ENCODE peak calls at places on chromosome 6, in seven cellular contexts. One of them, this sample, is unnamed.

GRCh38 chr6:108260126-108260808 is 573 bp downstream of the SNX3 start:
- DNase-seq in GM12878: peak
- DNase-seq in HCT116: peak
- DNase-seq in HepG2: no peak
- DNase-seq in SK-N-SH: no peak
- DNase-seq in H1: peak
- DNase-seq in K562: peak
- DNase-seq in this sample: peak

GRCh38 chr6:128117916-128118315 is 217.1 kb upstream of the THEMIS start:
- DNase-seq in GM12878: no peak
- DNase-seq in HCT116: no peak
- DNase-seq in HepG2: no peak
- DNase-seq in SK-N-SH: no peak
- DNase-seq in H1: no peak
- DNase-seq in K562: no peak
- DNase-seq in this sample: no peak

GRCh38 chr6:116335612-116336011 is 35.1 kb upstream of the DSE start:
- DNase-seq in GM12878: no peak
- DNase-seq in HCT116: no peak
- DNase-seq in HepG2: no peak
- DNase-seq in SK-N-SH: no peak
- DNase-seq in H1: no peak
- DNase-seq in K562: no peak
- DNase-seq in this sample: no peak

GRCh38 chr6:34239893-34240292 is 3.2 kb downstream of the HMGA1 start:
- DNase-seq in GM12878: no peak
- DNase-seq in HCT116: no peak
- DNase-seq in HepG2: no peak
- DNase-seq in SK-N-SH: no peak
- DNase-seq in H1: no peak
- DNase-seq in K562: no peak
- DNase-seq in this sample: no peak

GRCh38 chr6:126063512-126064146 is 77.3 kb downstream of the TRMT11 start:
- DNase-seq in GM12878: no peak
- DNase-seq in HCT116: no peak
- DNase-seq in HepG2: no peak
- DNase-seq in SK-N-SH: no peak
- DNase-seq in H1: no peak
- DNase-seq in K562: no peak
- DNase-seq in this sample: no peak

GRCh38 chr6:124699038-124699437 is 263.2 kb upstream of the RNF217 start:
- DNase-seq in GM12878: no peak
- DNase-seq in HCT116: no peak
- DNase-seq in HepG2: no peak
- DNase-seq in SK-N-SH: no peak
- DNase-seq in H1: no peak
- DNase-seq in K562: no peak
- DNase-seq in this sample: no peak

GRCh38 chr6:4775591-4776492 is at the start of gene CDYL:
- DNase-seq in GM12878: no peak
- DNase-seq in HCT116: peak
- DNase-seq in HepG2: peak
- DNase-seq in SK-N-SH: peak
- DNase-seq in H1: peak
- DNase-seq in K562: peak
- DNase-seq in this sample: peak

GRCh38 chr6:35496036-35496850 is 636 bp downstream of the TEAD3 start:
- DNase-seq in GM12878: no peak
- DNase-seq in HCT116: no peak
- DNase-seq in HepG2: peak
- DNase-seq in SK-N-SH: peak
- DNase-seq in H1: no peak
- DNase-seq in K562: peak
- DNase-seq in this sample: peak

GRCh38 chr6:15504581-15505350 is 158.1 kb downstream of the DTNBP1 start:
- DNase-seq in GM12878: no peak
- DNase-seq in HCT116: no peak
- DNase-seq in HepG2: peak
- DNase-seq in SK-N-SH: peak
- DNase-seq in H1: no peak
- DNase-seq in K562: no peak
- DNase-seq in this sample: peak

GRCh38 chr6:54981647-54982046 is 135.1 kb downstream of the FAM83B start:
- DNase-seq in GM12878: no peak
- DNase-seq in HCT116: no peak
- DNase-seq in HepG2: no peak
- DNase-seq in SK-N-SH: no peak
- DNase-seq in H1: no peak
- DNase-seq in K562: no peak
- DNase-seq in this sample: no peak

GRCh38 chr6:42453649-42454427 is 2.1 kb upstream of the TRERF1 start:
- DNase-seq in GM12878: no peak
- DNase-seq in HCT116: no peak
- DNase-seq in HepG2: no peak
- DNase-seq in SK-N-SH: peak
- DNase-seq in H1: peak
- DNase-seq in K562: no peak
- DNase-seq in this sample: no peak

GRCh38 chr6:19424853-19425252 is 412.3 kb upstream of the ID4 start:
- DNase-seq in GM12878: no peak
- DNase-seq in HCT116: no peak
- DNase-seq in HepG2: no peak
- DNase-seq in SK-N-SH: no peak
- DNase-seq in H1: no peak
- DNase-seq in K562: no peak
- DNase-seq in this sample: no peak

GRCh38 chr6:77015350-77015749 is 447.9 kb downstream of the HTR1B start:
- DNase-seq in GM12878: no peak
- DNase-seq in HCT116: no peak
- DNase-seq in HepG2: no peak
- DNase-seq in SK-N-SH: no peak
- DNase-seq in H1: no peak
- DNase-seq in K562: no peak
- DNase-seq in this sample: no peak

GRCh38 chr6:159443521-159443920 is 249.5 kb downstream of the SOD2 start:
- DNase-seq in GM12878: no peak
- DNase-seq in HCT116: no peak
- DNase-seq in HepG2: no peak
- DNase-seq in SK-N-SH: no peak
- DNase-seq in H1: no peak
- DNase-seq in K562: no peak
- DNase-seq in this sample: no peak

GRCh38 chr6:142881771-142882170 is 63.2 kb downstream of the HIVEP2 start:
- DNase-seq in GM12878: no peak
- DNase-seq in HCT116: no peak
- DNase-seq in HepG2: no peak
- DNase-seq in SK-N-SH: no peak
- DNase-seq in H1: no peak
- DNase-seq in K562: no peak
- DNase-seq in this sample: no peak

GRCh38 chr6:122222761-122223160 is 176.7 kb upstream of the HSF2 start:
- DNase-seq in GM12878: no peak
- DNase-seq in HCT116: no peak
- DNase-seq in HepG2: no peak
- DNase-seq in SK-N-SH: no peak
- DNase-seq in H1: no peak
- DNase-seq in K562: no peak
- DNase-seq in this sample: no peak

GRCh38 chr6:73969982-73970960 is 274.3 kb downstream of the CD109 start:
- DNase-seq in GM12878: no peak
- DNase-seq in HCT116: peak
- DNase-seq in HepG2: peak
- DNase-seq in SK-N-SH: peak
- DNase-seq in H1: no peak
- DNase-seq in K562: peak
- DNase-seq in this sample: peak

GRCh38 chr6:57017069-57017468 is 29.4 kb upstream of the KIAA1586 start:
- DNase-seq in GM12878: no peak
- DNase-seq in HCT116: no peak
- DNase-seq in HepG2: no peak
- DNase-seq in SK-N-SH: no peak
- DNase-seq in H1: no peak
- DNase-seq in K562: no peak
- DNase-seq in this sample: no peak

GRCh38 chr6:125480571-125480970 is 178.8 kb upstream of the HDDC2 start:
- DNase-seq in GM12878: no peak
- DNase-seq in HCT116: no peak
- DNase-seq in HepG2: no peak
- DNase-seq in SK-N-SH: no peak
- DNase-seq in H1: no peak
- DNase-seq in K562: no peak
- DNase-seq in this sample: no peak

DNA sequence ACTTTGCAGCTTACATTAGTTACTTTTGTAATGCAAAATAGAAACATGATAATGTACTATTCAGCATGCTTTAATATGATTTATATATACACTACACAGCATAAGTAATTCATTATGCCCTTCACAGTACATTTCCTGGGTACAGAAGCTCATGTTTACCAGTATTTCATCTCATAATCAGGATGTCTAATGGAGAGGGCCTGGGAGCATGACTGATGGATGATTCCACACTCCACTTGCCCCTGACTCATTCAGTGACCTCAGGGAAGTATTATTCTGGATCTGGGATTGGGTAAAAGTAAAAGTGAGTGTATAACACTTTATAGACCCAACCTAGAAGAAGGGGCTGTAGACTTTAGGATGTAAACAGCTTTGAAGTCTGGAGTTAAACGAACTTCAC is 31.4 kb upstream of the BACH2 start:
- DNase-seq in GM12878: no peak
- DNase-seq in HCT116: no peak
- DNase-seq in HepG2: no peak
- DNase-seq in SK-N-SH: peak
- DNase-seq in H1: no peak
- DNase-seq in K562: no peak
- DNase-seq in this sample: no peak
- TF ChIP-seq JUND in GM12878: no peak
- TF ChIP-seq JUND in HCT116: no peak
- TF ChIP-seq JUND in HepG2: no peak
- TF ChIP-seq JUND in SK-N-SH: peak
- TF ChIP-seq JUND in H1: no peak
- TF ChIP-seq JUND in K562: no peak
- TF ChIP-seq JUND in this sample: no peak

GRCh38 chr6:37820713-37821069 is 1.2 kb downstream of the ZFAND3 start:
- DNase-seq in GM12878: no peak
- DNase-seq in HCT116: no peak
- DNase-seq in HepG2: no peak
- DNase-seq in SK-N-SH: no peak
- DNase-seq in H1: no peak
- DNase-seq in K562: no peak
- DNase-seq in this sample: peak

GRCh38 chr6:37821449-37821848 is 1.9 kb downstream of the ZFAND3 start:
- DNase-seq in GM12878: no peak
- DNase-seq in HCT116: no peak
- DNase-seq in HepG2: no peak
- DNase-seq in SK-N-SH: no peak
- DNase-seq in H1: no peak
- DNase-seq in K562: no peak
- DNase-seq in this sample: peak

GRCh38 chr6:37818536-37819176 is 871 bp upstream of the ZFAND3 start:
- DNase-seq in GM12878: no peak
- DNase-seq in HCT116: peak
- DNase-seq in HepG2: peak
- DNase-seq in SK-N-SH: peak
- DNase-seq in H1: peak
- DNase-seq in K562: peak
- DNase-seq in this sample: peak

GRCh38 chr6:37819177-37819801 is at the start of gene ZFAND3:
- DNase-seq in GM12878: peak
- DNase-seq in HCT116: peak
- DNase-seq in HepG2: peak
- DNase-seq in SK-N-SH: peak
- DNase-seq in H1: peak
- DNase-seq in K562: peak
- DNase-seq in this sample: peak

GRCh38 chr6:37819802-37820712 is 530 bp downstream of the ZFAND3 start:
- DNase-seq in GM12878: peak
- DNase-seq in HCT116: peak
- DNase-seq in HepG2: peak
- DNase-seq in SK-N-SH: peak
- DNase-seq in H1: peak
- DNase-seq in K562: peak
- DNase-seq in this sample: peak
- TF ChIP-seq JUND in GM12878: no peak
- TF ChIP-seq JUND in HCT116: no peak
- TF ChIP-seq JUND in HepG2: no peak
- TF ChIP-seq JUND in SK-N-SH: no peak
- TF ChIP-seq JUND in H1: peak
- TF ChIP-seq JUND in K562: peak
- TF ChIP-seq JUND in this sample: no peak

DNA sequence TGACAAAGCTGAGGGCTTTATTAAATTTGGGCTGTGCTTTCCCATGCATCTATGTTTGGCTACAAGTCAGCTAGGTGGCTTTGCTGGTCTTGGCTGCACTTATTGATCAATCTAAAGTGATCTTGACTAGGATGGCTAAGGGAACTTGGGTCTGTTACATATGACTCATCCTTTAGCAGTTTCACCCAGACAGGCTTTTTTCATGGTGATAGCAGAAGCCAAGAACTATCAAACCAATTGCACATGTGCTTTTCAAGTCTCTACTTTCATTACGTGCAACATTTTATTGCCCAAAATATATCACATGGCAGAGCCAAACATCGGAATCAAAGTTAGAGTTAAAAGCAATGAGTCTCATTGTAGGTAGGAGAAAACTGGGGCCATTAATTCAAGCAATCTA is 626.3 kb downstream of the TENT5A start:
- DNase-seq in GM12878: no peak
- DNase-seq in HCT116: no peak
- DNase-seq in HepG2: no peak
- DNase-seq in SK-N-SH: no peak
- DNase-seq in H1: no peak
- DNase-seq in K562: no peak
- DNase-seq in this sample: no peak
- TF ChIP-seq JUND in GM12878: no peak
- TF ChIP-seq JUND in HCT116: no peak
- TF ChIP-seq JUND in HepG2: no peak
- TF ChIP-seq JUND in SK-N-SH: peak
- TF ChIP-seq JUND in H1: no peak
- TF ChIP-seq JUND in K562: no peak
- TF ChIP-seq JUND in this sample: no peak

DNA sequence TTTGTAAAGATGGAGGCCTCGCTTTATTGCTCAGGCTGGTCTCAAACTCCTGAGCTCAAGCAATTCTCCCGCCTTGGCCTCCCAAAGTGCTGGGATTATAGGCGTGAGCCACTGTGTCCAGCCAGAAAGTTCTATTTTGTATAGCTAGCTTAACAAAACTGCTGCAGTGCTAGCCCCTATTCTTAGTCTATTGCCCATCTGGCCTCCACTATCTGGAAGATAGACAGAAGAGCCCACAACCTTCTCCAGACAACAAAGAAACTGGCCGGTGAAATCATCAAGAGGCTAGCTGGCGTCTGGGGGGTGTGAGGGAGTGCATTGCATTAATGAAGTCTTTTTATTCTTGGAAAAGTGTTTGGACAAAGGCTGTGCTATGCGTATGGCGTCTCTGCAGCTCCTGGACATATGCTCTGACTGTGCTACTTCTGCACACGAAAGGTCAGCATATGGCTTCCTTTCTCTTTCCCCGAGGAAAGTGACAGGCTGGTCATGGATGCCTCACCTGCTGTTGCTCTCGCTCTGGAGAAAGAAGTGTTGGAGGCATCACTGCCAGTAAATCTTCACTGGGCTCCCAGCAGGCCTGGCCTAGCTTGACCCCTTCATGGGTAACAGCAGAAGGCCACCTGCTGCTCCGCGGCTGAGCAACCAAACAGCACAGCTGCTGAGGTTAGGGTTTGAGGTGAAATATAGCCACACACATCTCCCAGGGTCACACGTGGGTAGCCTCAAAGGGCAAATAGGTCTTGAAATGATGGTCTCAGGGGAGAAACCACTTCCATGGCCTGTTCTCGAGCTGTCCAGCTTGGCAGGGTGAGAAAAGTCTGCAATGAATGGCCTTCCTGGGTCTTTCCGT is 95.1 kb upstream of the IYD start:
- DNase-seq in GM12878: no peak
- DNase-seq in HCT116: no peak
- DNase-seq in HepG2: no peak
- DNase-seq in SK-N-SH: no peak
- DNase-seq in H1: no peak
- DNase-seq in K562: no peak
- DNase-seq in this sample: no peak
- TF ChIP-seq JUND in GM12878: no peak
- TF ChIP-seq JUND in HCT116: no peak
- TF ChIP-seq JUND in HepG2: no peak
- TF ChIP-seq JUND in SK-N-SH: no peak
- TF ChIP-seq JUND in H1: no peak
- TF ChIP-seq JUND in K562: no peak
- TF ChIP-seq JUND in this sample: no peak